ENCODE peak calls at places on chromosomes 1 and 21, in ten cellular contexts. One of them, this sample, is unnamed.

GRCh38 chr1:201552941-201553341 is 14.0 kb downstream of the NAV1 start:
- DNase-seq in cardiac muscle cell: no peak
- DNase-seq in IMR-90: peak
- DNase-seq in activated naive CD8-positive, alpha-beta T cell treated with anti-CD3 and anti-CD28 coated beads, Interleukin-2, amount 50 U/mL, for 24 hours: no peak
- DNase-seq in neural crest cell: no peak
- DNase-seq in activated CD8-positive, alpha-beta T cell treated with anti-CD3 and anti-CD28 coated beads, Interleukin-2, amount 10 ng/mL, durations not matched to agents 7 days and 5 days: no peak
- DNase-seq in NCI-H69: peak
- DNase-seq in AG04450: no peak
- DNase-seq in nephron progenitor cell: peak
- DNase-seq in activated CD4-positive, alpha-beta T cell treated with anti-CD3 and anti-CD28 coated beads, Interleukin-2, amount 50 U/mL, for 1 hour: no peak
- DNase-seq in this sample: peak

GRCh38 chr1:41474490-41475271 is 9.8 kb downstream of the EDN2 start:
- DNase-seq in nephron progenitor cell: no peak
- DNase-seq in IMR-90: no peak
- DNase-seq in activated CD8-positive, alpha-beta T cell treated with anti-CD3 and anti-CD28 coated beads, Interleukin-2, amount 10 ng/mL, durations not matched to agents 7 days and 5 days: no peak
- DNase-seq in activated naive CD8-positive, alpha-beta T cell treated with anti-CD3 and anti-CD28 coated beads, Interleukin-2, amount 50 U/mL, for 24 hours: no peak
- DNase-seq in activated CD4-positive, alpha-beta T cell treated with anti-CD3 and anti-CD28 coated beads, Interleukin-2, amount 50 U/mL, for 1 hour: no peak
- DNase-seq in NCI-H69: no peak
- DNase-seq in neural crest cell: no peak
- DNase-seq in AG04450: no peak
- DNase-seq in cardiac muscle cell: no peak
- DNase-seq in this sample: peak

GRCh38 chr1:57447551-57447950 is 23.7 kb upstream of the DAB1 start:
- DNase-seq in activated CD8-positive, alpha-beta T cell treated with anti-CD3 and anti-CD28 coated beads, Interleukin-2, amount 10 ng/mL, durations not matched to agents 7 days and 5 days: no peak
- DNase-seq in activated naive CD8-positive, alpha-beta T cell treated with anti-CD3 and anti-CD28 coated beads, Interleukin-2, amount 50 U/mL, for 24 hours: no peak
- DNase-seq in NCI-H69: no peak
- DNase-seq in nephron progenitor cell: no peak
- DNase-seq in IMR-90: no peak
- DNase-seq in neural crest cell: no peak
- DNase-seq in cardiac muscle cell: no peak
- DNase-seq in AG04450: no peak
- DNase-seq in activated CD4-positive, alpha-beta T cell treated with anti-CD3 and anti-CD28 coated beads, Interleukin-2, amount 50 U/mL, for 1 hour: no peak
- DNase-seq in this sample: no peak

GRCh38 chr1:1216770-1217620 is 3.0 kb upstream of the TNFRSF4 start:
- DNase-seq in activated CD8-positive, alpha-beta T cell treated with anti-CD3 and anti-CD28 coated beads, Interleukin-2, amount 10 ng/mL, durations not matched to agents 7 days and 5 days: no peak
- DNase-seq in activated naive CD8-positive, alpha-beta T cell treated with anti-CD3 and anti-CD28 coated beads, Interleukin-2, amount 50 U/mL, for 24 hours: peak
- DNase-seq in IMR-90: no peak
- DNase-seq in activated CD4-positive, alpha-beta T cell treated with anti-CD3 and anti-CD28 coated beads, Interleukin-2, amount 50 U/mL, for 1 hour: peak
- DNase-seq in cardiac muscle cell: no peak
- DNase-seq in neural crest cell: no peak
- DNase-seq in NCI-H69: no peak
- DNase-seq in AG04450: no peak
- DNase-seq in nephron progenitor cell: no peak
- DNase-seq in this sample: no peak

GRCh38 chr1:16521288-16521583 is 7.2 kb upstream of the RNU1-1 start:
- DNase-seq in AG04450: no peak
- DNase-seq in activated CD8-positive, alpha-beta T cell treated with anti-CD3 and anti-CD28 coated beads, Interleukin-2, amount 10 ng/mL, durations not matched to agents 7 days and 5 days: no peak
- DNase-seq in activated CD4-positive, alpha-beta T cell treated with anti-CD3 and anti-CD28 coated beads, Interleukin-2, amount 50 U/mL, for 1 hour: no peak
- DNase-seq in nephron progenitor cell: no peak
- DNase-seq in IMR-90: no peak
- DNase-seq in activated naive CD8-positive, alpha-beta T cell treated with anti-CD3 and anti-CD28 coated beads, Interleukin-2, amount 50 U/mL, for 24 hours: no peak
- DNase-seq in neural crest cell: no peak
- DNase-seq in NCI-H69: no peak
- DNase-seq in cardiac muscle cell: no peak
- DNase-seq in this sample: no peak

GRCh38 chr1:208604295-208604694 is 360.1 kb upstream of the PLXNA2 start:
- DNase-seq in neural crest cell: no peak
- DNase-seq in activated CD4-positive, alpha-beta T cell treated with anti-CD3 and anti-CD28 coated beads, Interleukin-2, amount 50 U/mL, for 1 hour: no peak
- DNase-seq in AG04450: no peak
- DNase-seq in IMR-90: no peak
- DNase-seq in activated CD8-positive, alpha-beta T cell treated with anti-CD3 and anti-CD28 coated beads, Interleukin-2, amount 10 ng/mL, durations not matched to agents 7 days and 5 days: no peak
- DNase-seq in cardiac muscle cell: no peak
- DNase-seq in activated naive CD8-positive, alpha-beta T cell treated with anti-CD3 and anti-CD28 coated beads, Interleukin-2, amount 50 U/mL, for 24 hours: no peak
- DNase-seq in nephron progenitor cell: no peak
- DNase-seq in NCI-H69: no peak
- DNase-seq in this sample: peak

GRCh38 chr1:160491017-160491416 is 32.0 kb downstream of the SLAMF6 start:
- DNase-seq in neural crest cell: no peak
- DNase-seq in nephron progenitor cell: no peak
- DNase-seq in activated CD8-positive, alpha-beta T cell treated with anti-CD3 and anti-CD28 coated beads, Interleukin-2, amount 10 ng/mL, durations not matched to agents 7 days and 5 days: no peak
- DNase-seq in NCI-H69: no peak
- DNase-seq in activated naive CD8-positive, alpha-beta T cell treated with anti-CD3 and anti-CD28 coated beads, Interleukin-2, amount 50 U/mL, for 24 hours: no peak
- DNase-seq in AG04450: no peak
- DNase-seq in cardiac muscle cell: no peak
- DNase-seq in activated CD4-positive, alpha-beta T cell treated with anti-CD3 and anti-CD28 coated beads, Interleukin-2, amount 50 U/mL, for 1 hour: no peak
- DNase-seq in IMR-90: no peak
- DNase-seq in this sample: no peak

GRCh38 chr1:180927348-180927747 is 14.7 kb downstream of the KIAA1614 start:
- DNase-seq in nephron progenitor cell: no peak
- DNase-seq in activated CD8-positive, alpha-beta T cell treated with anti-CD3 and anti-CD28 coated beads, Interleukin-2, amount 10 ng/mL, durations not matched to agents 7 days and 5 days: no peak
- DNase-seq in activated CD4-positive, alpha-beta T cell treated with anti-CD3 and anti-CD28 coated beads, Interleukin-2, amount 50 U/mL, for 1 hour: no peak
- DNase-seq in NCI-H69: peak
- DNase-seq in IMR-90: no peak
- DNase-seq in cardiac muscle cell: peak
- DNase-seq in AG04450: no peak
- DNase-seq in activated naive CD8-positive, alpha-beta T cell treated with anti-CD3 and anti-CD28 coated beads, Interleukin-2, amount 50 U/mL, for 24 hours: no peak
- DNase-seq in neural crest cell: no peak
- DNase-seq in this sample: no peak

GRCh38 chr21:43817157-43818086 is 28.0 kb downstream of the RRP1 start:
- DNase-seq in cardiac muscle cell: no peak
- DNase-seq in activated naive CD8-positive, alpha-beta T cell treated with anti-CD3 and anti-CD28 coated beads, Interleukin-2, amount 50 U/mL, for 24 hours: no peak
- DNase-seq in nephron progenitor cell: no peak
- DNase-seq in IMR-90: no peak
- DNase-seq in neural crest cell: no peak
- DNase-seq in activated CD8-positive, alpha-beta T cell treated with anti-CD3 and anti-CD28 coated beads, Interleukin-2, amount 10 ng/mL, durations not matched to agents 7 days and 5 days: no peak
- DNase-seq in NCI-H69: no peak
- DNase-seq in activated CD4-positive, alpha-beta T cell treated with anti-CD3 and anti-CD28 coated beads, Interleukin-2, amount 50 U/mL, for 1 hour: no peak
- DNase-seq in AG04450: no peak
- DNase-seq in this sample: no peak

GRCh38 chr1:16440150-16440479 is 409 bp upstream of the NECAP2 start:
- DNase-seq in cardiac muscle cell: no peak
- DNase-seq in NCI-H69: no peak
- DNase-seq in activated naive CD8-positive, alpha-beta T cell treated with anti-CD3 and anti-CD28 coated beads, Interleukin-2, amount 50 U/mL, for 24 hours: no peak
- DNase-seq in IMR-90: no peak
- DNase-seq in neural crest cell: no peak
- DNase-seq in AG04450: no peak
- DNase-seq in activated CD4-positive, alpha-beta T cell treated with anti-CD3 and anti-CD28 coated beads, Interleukin-2, amount 50 U/mL, for 1 hour: no peak
- DNase-seq in activated CD8-positive, alpha-beta T cell treated with anti-CD3 and anti-CD28 coated beads, Interleukin-2, amount 10 ng/mL, durations not matched to agents 7 days and 5 days: no peak
- DNase-seq in nephron progenitor cell: no peak
- DNase-seq in this sample: peak

GRCh38 chr1:160373696-160374095 is 6.8 kb downstream of the NHLH1 start:
- DNase-seq in nephron progenitor cell: no peak
- DNase-seq in neural crest cell: no peak
- DNase-seq in activated CD4-positive, alpha-beta T cell treated with anti-CD3 and anti-CD28 coated beads, Interleukin-2, amount 50 U/mL, for 1 hour: no peak
- DNase-seq in activated naive CD8-positive, alpha-beta T cell treated with anti-CD3 and anti-CD28 coated beads, Interleukin-2, amount 50 U/mL, for 24 hours: no peak
- DNase-seq in cardiac muscle cell: peak
- DNase-seq in IMR-90: peak
- DNase-seq in AG04450: no peak
- DNase-seq in NCI-H69: no peak
- DNase-seq in activated CD8-positive, alpha-beta T cell treated with anti-CD3 and anti-CD28 coated beads, Interleukin-2, amount 10 ng/mL, durations not matched to agents 7 days and 5 days: no peak
- DNase-seq in this sample: no peak

GRCh38 chr21:15062566-15062965 is 2.2 kb downstream of the NRIP1 start:
- DNase-seq in activated CD4-positive, alpha-beta T cell treated with anti-CD3 and anti-CD28 coated beads, Interleukin-2, amount 50 U/mL, for 1 hour: no peak
- DNase-seq in NCI-H69: peak
- DNase-seq in IMR-90: no peak
- DNase-seq in activated naive CD8-positive, alpha-beta T cell treated with anti-CD3 and anti-CD28 coated beads, Interleukin-2, amount 50 U/mL, for 24 hours: no peak
- DNase-seq in nephron progenitor cell: no peak
- DNase-seq in cardiac muscle cell: no peak
- DNase-seq in AG04450: no peak
- DNase-seq in neural crest cell: no peak
- DNase-seq in activated CD8-positive, alpha-beta T cell treated with anti-CD3 and anti-CD28 coated beads, Interleukin-2, amount 10 ng/mL, durations not matched to agents 7 days and 5 days: no peak
- DNase-seq in this sample: peak

GRCh38 chr1:53644496-53644895 is 94.5 kb downstream of the GLIS1 start:
- DNase-seq in activated CD8-positive, alpha-beta T cell treated with anti-CD3 and anti-CD28 coated beads, Interleukin-2, amount 10 ng/mL, durations not matched to agents 7 days and 5 days: no peak
- DNase-seq in IMR-90: no peak
- DNase-seq in cardiac muscle cell: no peak
- DNase-seq in nephron progenitor cell: no peak
- DNase-seq in AG04450: no peak
- DNase-seq in activated CD4-positive, alpha-beta T cell treated with anti-CD3 and anti-CD28 coated beads, Interleukin-2, amount 50 U/mL, for 1 hour: no peak
- DNase-seq in NCI-H69: no peak
- DNase-seq in neural crest cell: no peak
- DNase-seq in activated naive CD8-positive, alpha-beta T cell treated with anti-CD3 and anti-CD28 coated beads, Interleukin-2, amount 50 U/mL, for 24 hours: no peak
- DNase-seq in this sample: no peak

GRCh38 chr1:147272042-147272441 is 29.6 kb downstream of the CHD1L start:
- DNase-seq in AG04450: no peak
- DNase-seq in neural crest cell: no peak
- DNase-seq in nephron progenitor cell: no peak
- DNase-seq in activated naive CD8-positive, alpha-beta T cell treated with anti-CD3 and anti-CD28 coated beads, Interleukin-2, amount 50 U/mL, for 24 hours: no peak
- DNase-seq in activated CD4-positive, alpha-beta T cell treated with anti-CD3 and anti-CD28 coated beads, Interleukin-2, amount 50 U/mL, for 1 hour: no peak
- DNase-seq in NCI-H69: no peak
- DNase-seq in IMR-90: no peak
- DNase-seq in activated CD8-positive, alpha-beta T cell treated with anti-CD3 and anti-CD28 coated beads, Interleukin-2, amount 10 ng/mL, durations not matched to agents 7 days and 5 days: no peak
- DNase-seq in cardiac muscle cell: no peak
- DNase-seq in this sample: no peak

GRCh38 chr1:226132731-226133503 is 53.6 kb downstream of the ACBD3 start:
- DNase-seq in IMR-90: no peak
- DNase-seq in activated CD4-positive, alpha-beta T cell treated with anti-CD3 and anti-CD28 coated beads, Interleukin-2, amount 50 U/mL, for 1 hour: no peak
- DNase-seq in NCI-H69: peak
- DNase-seq in activated naive CD8-positive, alpha-beta T cell treated with anti-CD3 and anti-CD28 coated beads, Interleukin-2, amount 50 U/mL, for 24 hours: no peak
- DNase-seq in cardiac muscle cell: no peak
- DNase-seq in neural crest cell: no peak
- DNase-seq in activated CD8-positive, alpha-beta T cell treated with anti-CD3 and anti-CD28 coated beads, Interleukin-2, amount 10 ng/mL, durations not matched to agents 7 days and 5 days: no peak
- DNase-seq in nephron progenitor cell: no peak
- DNase-seq in AG04450: no peak
- DNase-seq in this sample: no peak

GRCh38 chr1:180507826-180508724 is 5.7 kb upstream of the ACBD6 start:
- DNase-seq in AG04450: peak
- DNase-seq in NCI-H69: peak
- DNase-seq in IMR-90: peak
- DNase-seq in activated naive CD8-positive, alpha-beta T cell treated with anti-CD3 and anti-CD28 coated beads, Interleukin-2, amount 50 U/mL, for 24 hours: no peak
- DNase-seq in activated CD8-positive, alpha-beta T cell treated with anti-CD3 and anti-CD28 coated beads, Interleukin-2, amount 10 ng/mL, durations not matched to agents 7 days and 5 days: no peak
- DNase-seq in neural crest cell: no peak
- DNase-seq in nephron progenitor cell: no peak
- DNase-seq in activated CD4-positive, alpha-beta T cell treated with anti-CD3 and anti-CD28 coated beads, Interleukin-2, amount 50 U/mL, for 1 hour: no peak
- DNase-seq in cardiac muscle cell: no peak
- DNase-seq in this sample: peak

GRCh38 chr1:167678838-167679237 is 42.9 kb upstream of the MPZL1 start:
- DNase-seq in cardiac muscle cell: no peak
- DNase-seq in neural crest cell: no peak
- DNase-seq in nephron progenitor cell: no peak
- DNase-seq in activated naive CD8-positive, alpha-beta T cell treated with anti-CD3 and anti-CD28 coated beads, Interleukin-2, amount 50 U/mL, for 24 hours: no peak
- DNase-seq in activated CD8-positive, alpha-beta T cell treated with anti-CD3 and anti-CD28 coated beads, Interleukin-2, amount 10 ng/mL, durations not matched to agents 7 days and 5 days: no peak
- DNase-seq in NCI-H69: no peak
- DNase-seq in AG04450: no peak
- DNase-seq in activated CD4-positive, alpha-beta T cell treated with anti-CD3 and anti-CD28 coated beads, Interleukin-2, amount 50 U/mL, for 1 hour: no peak
- DNase-seq in IMR-90: no peak
- DNase-seq in this sample: no peak

GRCh38 chr21:42101246-42101645 is 30.1 kb downstream of the UMODL1 start:
- DNase-seq in cardiac muscle cell: no peak
- DNase-seq in NCI-H69: no peak
- DNase-seq in activated CD8-positive, alpha-beta T cell treated with anti-CD3 and anti-CD28 coated beads, Interleukin-2, amount 10 ng/mL, durations not matched to agents 7 days and 5 days: no peak
- DNase-seq in AG04450: no peak
- DNase-seq in neural crest cell: no peak
- DNase-seq in nephron progenitor cell: no peak
- DNase-seq in activated naive CD8-positive, alpha-beta T cell treated with anti-CD3 and anti-CD28 coated beads, Interleukin-2, amount 50 U/mL, for 24 hours: no peak
- DNase-seq in IMR-90: no peak
- DNase-seq in activated CD4-positive, alpha-beta T cell treated with anti-CD3 and anti-CD28 coated beads, Interleukin-2, amount 50 U/mL, for 1 hour: no peak
- DNase-seq in this sample: no peak

GRCh38 chr1:166485620-166486019 is 318.8 kb upstream of the FAM78B start:
- DNase-seq in neural crest cell: no peak
- DNase-seq in nephron progenitor cell: no peak
- DNase-seq in AG04450: no peak
- DNase-seq in cardiac muscle cell: no peak
- DNase-seq in activated CD4-positive, alpha-beta T cell treated with anti-CD3 and anti-CD28 coated beads, Interleukin-2, amount 50 U/mL, for 1 hour: no peak
- DNase-seq in activated naive CD8-positive, alpha-beta T cell treated with anti-CD3 and anti-CD28 coated beads, Interleukin-2, amount 50 U/mL, for 24 hours: no peak
- DNase-seq in activated CD8-positive, alpha-beta T cell treated with anti-CD3 and anti-CD28 coated beads, Interleukin-2, amount 10 ng/mL, durations not matched to agents 7 days and 5 days: no peak
- DNase-seq in IMR-90: no peak
- DNase-seq in NCI-H69: no peak
- DNase-seq in this sample: peak

GRCh38 chr21:16588433-16588860 is 858.7 kb downstream of the USP25 start:
- DNase-seq in neural crest cell: peak
- DNase-seq in nephron progenitor cell: peak
- DNase-seq in activated CD8-positive, alpha-beta T cell treated with anti-CD3 and anti-CD28 coated beads, Interleukin-2, amount 10 ng/mL, durations not matched to agents 7 days and 5 days: no peak
- DNase-seq in NCI-H69: peak
- DNase-seq in IMR-90: peak
- DNase-seq in activated naive CD8-positive, alpha-beta T cell treated with anti-CD3 and anti-CD28 coated beads, Interleukin-2, amount 50 U/mL, for 24 hours: no peak
- DNase-seq in cardiac muscle cell: peak
- DNase-seq in activated CD4-positive, alpha-beta T cell treated with anti-CD3 and anti-CD28 coated beads, Interleukin-2, amount 50 U/mL, for 1 hour: no peak
- DNase-seq in AG04450: peak
- DNase-seq in this sample: peak

GRCh38 chr1:231421616-231421970 is 494 bp downstream of the EGLN1 start:
- DNase-seq in nephron progenitor cell: peak
- DNase-seq in activated CD8-positive, alpha-beta T cell treated with anti-CD3 and anti-CD28 coated beads, Interleukin-2, amount 10 ng/mL, durations not matched to agents 7 days and 5 days: peak
- DNase-seq in AG04450: no peak
- DNase-seq in cardiac muscle cell: peak
- DNase-seq in neural crest cell: no peak
- DNase-seq in activated CD4-positive, alpha-beta T cell treated with anti-CD3 and anti-CD28 coated beads, Interleukin-2, amount 50 U/mL, for 1 hour: peak
- DNase-seq in IMR-90: peak
- DNase-seq in NCI-H69: peak
- DNase-seq in activated naive CD8-positive, alpha-beta T cell treated with anti-CD3 and anti-CD28 coated beads, Interleukin-2, amount 50 U/mL, for 24 hours: peak
- DNase-seq in this sample: peak

GRCh38 chr1:33606272-33606671 is 133.8 kb downstream of the ZSCAN20 start:
- DNase-seq in nephron progenitor cell: no peak
- DNase-seq in NCI-H69: no peak
- DNase-seq in AG04450: no peak
- DNase-seq in activated CD4-positive, alpha-beta T cell treated with anti-CD3 and anti-CD28 coated beads, Interleukin-2, amount 50 U/mL, for 1 hour: no peak
- DNase-seq in activated naive CD8-positive, alpha-beta T cell treated with anti-CD3 and anti-CD28 coated beads, Interleukin-2, amount 50 U/mL, for 24 hours: no peak
- DNase-seq in cardiac muscle cell: no peak
- DNase-seq in activated CD8-positive, alpha-beta T cell treated with anti-CD3 and anti-CD28 coated beads, Interleukin-2, amount 10 ng/mL, durations not matched to agents 7 days and 5 days: no peak
- DNase-seq in neural crest cell: no peak
- DNase-seq in IMR-90: no peak
- DNase-seq in this sample: no peak

GRCh38 chr1:205012416-205013140 is 30.4 kb upstream of the CNTN2 start:
- DNase-seq in neural crest cell: no peak
- DNase-seq in activated naive CD8-positive, alpha-beta T cell treated with anti-CD3 and anti-CD28 coated beads, Interleukin-2, amount 50 U/mL, for 24 hours: no peak
- DNase-seq in nephron progenitor cell: peak
- DNase-seq in IMR-90: no peak
- DNase-seq in AG04450: no peak
- DNase-seq in cardiac muscle cell: no peak
- DNase-seq in NCI-H69: peak
- DNase-seq in activated CD8-positive, alpha-beta T cell treated with anti-CD3 and anti-CD28 coated beads, Interleukin-2, amount 10 ng/mL, durations not matched to agents 7 days and 5 days: no peak
- DNase-seq in activated CD4-positive, alpha-beta T cell treated with anti-CD3 and anti-CD28 coated beads, Interleukin-2, amount 50 U/mL, for 1 hour: no peak
- DNase-seq in this sample: no peak

GRCh38 chr1:32144033-32144432 is 35.4 kb upstream of the TXLNA start:
- DNase-seq in cardiac muscle cell: no peak
- DNase-seq in neural crest cell: no peak
- DNase-seq in IMR-90: no peak
- DNase-seq in NCI-H69: no peak
- DNase-seq in activated CD4-positive, alpha-beta T cell treated with anti-CD3 and anti-CD28 coated beads, Interleukin-2, amount 50 U/mL, for 1 hour: no peak
- DNase-seq in activated CD8-positive, alpha-beta T cell treated with anti-CD3 and anti-CD28 coated beads, Interleukin-2, amount 10 ng/mL, durations not matched to agents 7 days and 5 days: no peak
- DNase-seq in nephron progenitor cell: no peak
- DNase-seq in AG04450: no peak
- DNase-seq in activated naive CD8-positive, alpha-beta T cell treated with anti-CD3 and anti-CD28 coated beads, Interleukin-2, amount 50 U/mL, for 24 hours: no peak
- DNase-seq in this sample: no peak

GRCh38 chr1:41919764-41920397 is 1.2 kb upstream of the HIVEP3 start:
- DNase-seq in nephron progenitor cell: peak
- DNase-seq in AG04450: no peak
- DNase-seq in activated naive CD8-positive, alpha-beta T cell treated with anti-CD3 and anti-CD28 coated beads, Interleukin-2, amount 50 U/mL, for 24 hours: peak
- DNase-seq in activated CD8-positive, alpha-beta T cell treated with anti-CD3 and anti-CD28 coated beads, Interleukin-2, amount 10 ng/mL, durations not matched to agents 7 days and 5 days: peak
- DNase-seq in IMR-90: peak
- DNase-seq in NCI-H69: peak
- DNase-seq in activated CD4-positive, alpha-beta T cell treated with anti-CD3 and anti-CD28 coated beads, Interleukin-2, amount 50 U/mL, for 1 hour: peak
- DNase-seq in neural crest cell: peak
- DNase-seq in cardiac muscle cell: peak
- DNase-seq in this sample: peak

GRCh38 chr1:223652436-223652901 is 13.0 kb downstream of the CAPN8 start:
- DNase-seq in cardiac muscle cell: no peak
- DNase-seq in activated naive CD8-positive, alpha-beta T cell treated with anti-CD3 and anti-CD28 coated beads, Interleukin-2, amount 50 U/mL, for 24 hours: no peak
- DNase-seq in activated CD8-positive, alpha-beta T cell treated with anti-CD3 and anti-CD28 coated beads, Interleukin-2, amount 10 ng/mL, durations not matched to agents 7 days and 5 days: no peak
- DNase-seq in neural crest cell: peak
- DNase-seq in activated CD4-positive, alpha-beta T cell treated with anti-CD3 and anti-CD28 coated beads, Interleukin-2, amount 50 U/mL, for 1 hour: no peak
- DNase-seq in IMR-90: no peak
- DNase-seq in nephron progenitor cell: no peak
- DNase-seq in AG04450: no peak
- DNase-seq in NCI-H69: peak
- DNase-seq in this sample: no peak

GRCh38 chr1:174550296-174550695 is 102.5 kb downstream of the GPR52 start:
- DNase-seq in activated CD8-positive, alpha-beta T cell treated with anti-CD3 and anti-CD28 coated beads, Interleukin-2, amount 10 ng/mL, durations not matched to agents 7 days and 5 days: no peak
- DNase-seq in IMR-90: peak
- DNase-seq in NCI-H69: no peak
- DNase-seq in activated naive CD8-positive, alpha-beta T cell treated with anti-CD3 and anti-CD28 coated beads, Interleukin-2, amount 50 U/mL, for 24 hours: no peak
- DNase-seq in nephron progenitor cell: no peak
- DNase-seq in activated CD4-positive, alpha-beta T cell treated with anti-CD3 and anti-CD28 coated beads, Interleukin-2, amount 50 U/mL, for 1 hour: no peak
- DNase-seq in neural crest cell: no peak
- DNase-seq in cardiac muscle cell: no peak
- DNase-seq in AG04450: no peak
- DNase-seq in this sample: peak

This sample was measured in HFFc6.